ENCODE peak calls at places on chromosome 13, in five cellular contexts. P is cardiac fibroblast, F is neural crest cell, N is kidney epithelial cell, Q is dorsolateral prefrontal cortex. S is an unnamed sample.

GRCh38 chr13:21573920-21574712 is 29.9 kb downstream of the MICU2 start:
- DNase-seq in Q (no peak), F (no peak), P (no peak), N (no peak), S (no peak)

GRCh38 chr13:19586904-19587634 is 25.7 kb upstream of the TPTE2 start:
- DNase-seq in P (peak; percentile 7), Q (no peak), N (no peak), F (no peak), S (peak; percentile 63)

GRCh38 chr13:30486230-30487074 is 20.7 kb upstream of the HMGB1 start:
- DNase-seq in F (no peak), Q (no peak), N (no peak), P (no peak), S (no peak)

GRCh38 chr13:19156013-19156825 is 25.4 kb downstream of the TUBA3C start:
- DNase-seq in F (no peak), P (no peak), Q (no peak), N (no peak), S (no peak)

GRCh38 chr13:78610381-78610883 is 7.1 kb upstream of the POU4F1 start:
- DNase-seq in Q (no peak), N (no peak), F (no peak), P (no peak), S (peak; percentile 45)

GRCh38 chr13:71312923-71313322 is 554.1 kb downstream of the DACH1 start:
- DNase-seq in P (no peak), Q (no peak), N (no peak), F (no peak), S (no peak)

GRCh38 chr13:28918030-28918429 is 97.9 kb downstream of the MTUS2 start:
- DNase-seq in Q (no peak), F (no peak), N (no peak), P (no peak), S (no peak)

GRCh38 chr13:26488236-26489028 is 69.1 kb upstream of the WASF3 start:
- DNase-seq in Q (no peak), N (no peak), F (no peak), P (no peak), S (no peak)

GRCh38 chr13:75299913-75300862 is 181.8 kb downstream of the TBC1D4 start:
- DNase-seq in P (peak; percentile 47), N (no peak), Q (no peak), F (no peak), S (peak; percentile 44)

GRCh38 chr13:100887729-100888151 is 213.1 kb upstream of the TMTC4 start:
- DNase-seq in F (no peak), Q (no peak), P (peak; percentile 94), N (peak; percentile 51), S (peak; percentile 78)

GRCh38 chr13:49980266-49980665 is 16.6 kb upstream of the TRIM13 start:
- DNase-seq in Q (no peak), N (no peak), F (no peak), P (no peak), S (no peak)

GRCh38 chr13:41056996-41057711 is 4.2 kb upstream of the WBP4 start:
- DNase-seq in F (no peak), Q (no peak), P (no peak), N (no peak), S (no peak)

GRCh38 chr13:55553736-55554135 is 1587.0 kb upstream of the PRR20A start:
- DNase-seq in P (no peak), N (no peak), F (no peak), Q (no peak), S (no peak)

GRCh38 chr13:50919291-50919690 is 9.7 kb downstream of the RNASEH2B start:
- DNase-seq in P (no peak), N (no peak), Q (no peak), F (no peak), S (no peak)

GRCh38 chr13:80388506-80388905 is 47.6 kb upstream of the SPRY2 start:
- DNase-seq in P (no peak), N (no peak), F (no peak), Q (no peak), S (no peak)
- TF ChIP-seq CTCF in P (no peak), N (no peak), F (no peak), Q (no peak), S (no peak)

DNA sequence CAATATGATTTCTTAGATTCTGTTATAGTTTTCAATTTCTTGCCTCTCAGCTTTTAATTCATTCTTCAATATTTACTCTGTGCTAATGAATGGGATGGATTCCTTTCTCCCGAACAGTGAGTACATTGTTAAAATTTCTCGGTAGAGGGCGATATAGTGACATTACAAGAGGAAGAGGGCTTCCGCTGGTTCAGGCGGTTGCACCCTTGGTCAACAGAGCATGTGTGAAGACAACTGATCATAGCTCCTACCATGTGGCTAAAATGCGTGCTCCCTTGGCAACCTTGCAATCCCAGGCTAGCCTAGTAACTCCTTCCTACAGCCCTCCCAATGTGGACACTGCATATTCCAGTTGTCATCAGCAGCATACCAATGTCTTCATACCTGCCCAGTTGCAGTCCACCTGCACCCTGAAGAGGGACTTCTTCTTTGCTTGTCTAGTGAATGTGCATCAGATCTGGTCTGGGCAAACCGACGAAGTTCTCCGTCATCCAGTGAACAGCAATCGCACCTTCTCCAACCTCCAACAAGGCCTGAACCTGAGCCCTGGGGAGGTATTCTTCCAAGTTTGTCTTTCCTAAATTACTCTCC is 653.0 kb upstream of the GPC6 start:
- DNase-seq in N (no peak), P (peak; percentile 2), F (no peak), Q (no peak), S (peak; percentile 20)
- TF ChIP-seq CTCF in N (peak; percentile 44), P (no peak), F (peak; percentile 56), Q (no peak), S (peak; percentile 35)

DNA sequence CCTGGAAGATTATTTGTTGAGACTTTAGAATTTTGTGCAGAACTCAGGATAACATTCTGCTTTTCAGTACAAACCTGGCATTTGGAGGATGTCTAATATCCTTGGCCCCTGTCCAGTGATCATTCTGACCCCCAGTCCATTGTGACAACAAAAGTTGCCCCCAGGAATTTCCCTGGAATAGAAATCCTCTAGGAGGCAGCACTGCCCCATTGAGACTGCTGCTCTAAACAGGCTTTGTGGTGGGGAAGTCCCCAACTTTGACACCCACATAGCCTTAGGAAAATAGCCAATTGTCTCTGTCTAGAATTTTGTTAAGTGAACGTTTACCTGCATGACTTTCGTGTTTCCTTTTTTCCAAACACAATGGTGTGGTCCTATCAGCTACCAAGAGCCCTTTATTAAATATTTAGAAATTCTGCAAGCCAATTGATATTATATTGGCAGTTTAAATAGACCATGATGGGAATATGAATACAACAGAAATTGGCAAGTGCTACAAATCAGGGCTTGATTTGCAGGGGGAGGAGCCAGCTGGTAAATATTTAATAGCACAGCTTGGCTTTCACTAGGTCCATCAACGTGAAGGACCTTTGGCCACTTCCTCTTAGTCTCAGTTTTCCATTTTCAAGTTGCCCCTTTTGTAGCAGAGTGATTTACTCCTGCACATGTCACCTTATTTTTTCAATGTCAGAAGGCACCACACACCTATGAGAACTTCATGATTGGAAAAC is 451.7 kb downstream of the EFNB2 start:
- DNase-seq in Q (no peak), P (peak; percentile 78), N (no peak), F (no peak), S (peak; percentile 57)
- TF ChIP-seq CTCF in Q (peak; percentile 64), P (peak; percentile 82), N (peak; percentile 74), F (peak; percentile 50), S (peak; percentile 87)

GRCh38 chr13:39779337-39780270 is 124.1 kb downstream of the COG6 start:
- DNase-seq in Q (no peak), P (peak; percentile 77), F (no peak), N (no peak), S (peak; percentile 58)

GRCh38 chr13:39781381-39781780 is 125.9 kb downstream of the COG6 start:
- DNase-seq in P (no peak), F (no peak), N (no peak), Q (no peak), S (no peak)

GRCh38 chr13:39786091-39786490 is 130.6 kb downstream of the COG6 start:
- DNase-seq in P (no peak), Q (no peak), N (no peak), F (no peak), S (no peak)

GRCh38 chr13:39784347-39784746 is 128.9 kb downstream of the COG6 start:
- DNase-seq in N (no peak), Q (no peak), P (peak; percentile 51), F (no peak), S (peak; percentile 69)

GRCh38 chr13:39783051-39783450 is 127.6 kb downstream of the COG6 start:
- DNase-seq in P (peak; percentile 52), N (no peak), F (no peak), Q (no peak), S (no peak)
- TF ChIP-seq CTCF in P (no peak), N (no peak), F (no peak), Q (no peak), S (no peak)

GRCh38 chr13:112255550-112256120 is 120.5 kb upstream of the SPACA7 start:
- DNase-seq in P (no peak), F (peak; percentile 0), Q (no peak), N (no peak), S (no peak)
- TF ChIP-seq CTCF in P (no peak), F (no peak), Q (no peak), N (no peak), S (no peak)

DNA sequence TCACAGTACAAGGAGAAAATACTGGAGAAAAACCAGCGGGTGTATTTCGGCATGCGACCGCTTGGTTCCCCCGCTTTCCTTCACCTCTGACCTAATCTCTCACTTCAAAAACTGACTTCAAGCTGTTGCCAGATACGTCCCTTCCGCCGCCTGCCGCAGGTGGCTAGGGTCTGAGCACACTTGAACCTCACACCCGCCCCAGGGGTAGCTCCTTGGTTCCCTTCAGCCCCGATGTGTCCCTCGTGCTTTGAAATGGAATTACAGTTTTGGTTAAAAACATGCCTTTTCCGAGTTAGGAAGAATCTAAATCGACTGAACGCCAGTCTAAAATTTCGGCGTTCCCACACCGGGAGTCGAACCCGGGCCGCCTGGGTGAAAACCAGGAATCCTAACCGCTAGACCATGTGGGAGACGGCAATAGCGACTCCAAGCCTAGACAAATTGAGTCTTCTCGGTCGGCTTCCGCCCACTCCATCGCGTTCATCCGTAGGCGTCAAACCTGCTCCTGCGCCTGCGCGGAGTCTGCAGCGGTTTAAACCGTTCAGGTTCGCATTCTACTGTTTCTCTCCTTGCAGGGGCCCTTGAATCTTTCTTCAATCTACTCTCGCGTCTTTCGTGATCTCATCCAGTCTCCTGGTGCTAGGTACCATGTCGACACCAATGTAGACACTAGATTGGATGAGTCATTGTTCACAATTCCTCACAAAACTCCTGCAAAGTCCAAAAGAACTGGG is 71.5 kb downstream of the NUFIP1 start:
- DNase-seq in P (peak; percentile 99), Q (peak; percentile 95), N (peak; percentile 86), F (peak; percentile 96), S (peak; percentile 97)
- TF ChIP-seq CTCF in P (peak; percentile 55), Q (peak; percentile 40), N (peak; percentile 49), F (peak; percentile 59), S (peak; percentile 47)

DNA sequence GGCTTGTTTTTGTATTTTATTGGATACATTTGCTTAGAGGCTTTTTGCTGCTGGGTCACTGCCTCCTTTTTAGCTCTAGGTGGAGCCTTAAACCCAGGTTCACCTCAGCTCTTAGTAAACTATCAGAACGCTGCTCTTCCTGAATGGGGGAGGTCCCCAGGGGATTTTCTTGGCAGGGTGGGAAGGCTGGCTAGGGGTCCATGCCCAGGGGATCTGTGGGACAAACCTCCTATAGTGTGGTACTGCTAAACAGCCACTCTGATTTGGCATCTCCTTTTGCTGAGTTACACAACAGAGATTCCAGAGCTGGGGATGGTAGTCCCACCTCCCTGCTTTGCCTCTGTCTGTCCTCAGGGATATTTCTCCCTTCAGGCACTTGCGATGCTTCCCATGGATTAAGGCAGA is 204.9 kb downstream of the ZIC5 start:
- DNase-seq in F (no peak), P (no peak), N (no peak), Q (no peak), S (no peak)
- TF ChIP-seq CTCF in F (peak; percentile 29), P (no peak), N (peak; percentile 14), Q (no peak), S (no peak)